ENCODE peak calls at places on chromosomes 11 and 22, in five cellular contexts. U is H1, K is K562, G is HepG2, I is GM12878. Y is an unnamed sample.

GRCh38 chr11:47355283-47356128 is 3.0 kb upstream of the MYBPC3 start:
- DNase-seq in U (peak; percentile 100), K (peak; percentile 83), G (peak; percentile 86), I (no peak), Y (peak; percentile 89)

GRCh38 chr22:26610983-26611382 is 6.8 kb downstream of the CRYBB1 start:
- DNase-seq in U (no peak), K (peak; percentile 35), G (no peak), I (no peak), Y (peak; percentile 9)

GRCh38 chr11:15757299-15757698 is 599.0 kb downstream of the SOX6 start:
- DNase-seq in U (no peak), K (no peak), G (no peak), I (peak; percentile 8), Y (no peak)

GRCh38 chr11:132858203-132858602 is 674.1 kb downstream of the OPCML start:
- DNase-seq in U (peak; percentile 61), K (no peak), G (no peak), I (no peak), Y (no peak)

GRCh38 chr11:109783842-109784241 is 309.4 kb upstream of the ZC3H12C start:
- DNase-seq in U (no peak), K (no peak), G (no peak), I (peak; percentile 15), Y (no peak)

GRCh38 chr11:63622318-63622717 is 8.1 kb upstream of the PLAAT3 start:
- DNase-seq in U (no peak), K (no peak), G (peak; percentile 33), I (no peak), Y (peak; percentile 35)

GRCh38 chr11:32723332-32723731 is 71.1 kb downstream of the CCDC73 start:
- DNase-seq in U (no peak), K (no peak), G (no peak), I (no peak), Y (no peak)

GRCh38 chr11:10002221-10002620 is 291.8 kb downstream of the SBF2 start:
- DNase-seq in U (no peak), K (no peak), G (no peak), I (no peak), Y (no peak)

GRCh38 chr11:68120212-68121066 is 749 bp downstream of the CHKA start:
- DNase-seq in U (no peak), K (peak; percentile 73), G (peak; percentile 47), I (peak; percentile 32), Y (no peak)

GRCh38 chr11:14905104-14906033 is 13.3 kb upstream of the CYP2R1 start:
- DNase-seq in U (peak; percentile 79), K (no peak), G (no peak), I (no peak), Y (peak; percentile 49)

GRCh38 chr11:74347381-74347780 is 35.9 kb upstream of the P4HA3 start:
- DNase-seq in U (no peak), K (no peak), G (peak; percentile 32), I (no peak), Y (no peak)

GRCh38 chr11:44308923-44309482 is 936 bp downstream of the ALX4 start:
- DNase-seq in U (no peak), K (no peak), G (no peak), I (no peak), Y (no peak)

GRCh38 chr11:394034-394857 is at the start of gene PKP3:
- DNase-seq in U (no peak), K (peak; percentile 86), G (peak; percentile 37), I (no peak), Y (peak; percentile 86)

GRCh38 chr11:113668255-113668654 is 37.9 kb downstream of the TMPRSS5 start:
- DNase-seq in U (no peak), K (no peak), G (no peak), I (no peak), Y (no peak)

DNA sequence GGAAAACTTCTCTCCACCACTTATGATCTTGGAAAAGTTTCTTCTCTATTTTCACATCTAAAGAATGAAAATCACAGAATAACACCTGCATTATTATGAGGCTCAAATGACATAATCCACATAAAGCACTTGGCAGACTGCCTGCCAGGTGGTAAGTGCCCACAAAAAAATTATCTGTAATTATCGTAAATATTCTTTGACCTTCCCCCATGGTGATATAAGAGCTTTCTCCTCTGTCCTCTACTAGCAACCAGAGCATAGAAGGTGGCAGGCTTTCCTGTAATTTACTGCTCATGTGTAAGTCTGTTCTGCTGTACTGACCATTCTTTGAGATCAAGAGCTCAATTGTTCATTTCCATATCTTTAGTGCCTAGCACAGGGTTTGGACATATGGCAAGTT is 51.7 kb upstream of the EED start:
- DNase-seq in U (no peak), K (no peak), G (no peak), I (no peak), Y (no peak)
- TF ChIP-seq KDM1A in U (no peak), K (no peak), G (no peak), I (no peak), Y (no peak)

GRCh38 chr11:83599066-83599465 is 312.9 kb upstream of the CCDC90B start:
- DNase-seq in U (no peak), K (no peak), G (peak; percentile 1), I (no peak), Y (no peak)
- TF ChIP-seq KDM1A in U (no peak), K (no peak), G (no peak), I (no peak), Y (no peak)

GRCh38 chr22:32355760-32356159 is 1.9 kb upstream of the RFPL3 start:
- DNase-seq in U (no peak), K (no peak), G (peak; percentile 18), I (no peak), Y (no peak)
- TF ChIP-seq KDM1A in U (no peak), K (no peak), G (no peak), I (no peak), Y (no peak)

DNA sequence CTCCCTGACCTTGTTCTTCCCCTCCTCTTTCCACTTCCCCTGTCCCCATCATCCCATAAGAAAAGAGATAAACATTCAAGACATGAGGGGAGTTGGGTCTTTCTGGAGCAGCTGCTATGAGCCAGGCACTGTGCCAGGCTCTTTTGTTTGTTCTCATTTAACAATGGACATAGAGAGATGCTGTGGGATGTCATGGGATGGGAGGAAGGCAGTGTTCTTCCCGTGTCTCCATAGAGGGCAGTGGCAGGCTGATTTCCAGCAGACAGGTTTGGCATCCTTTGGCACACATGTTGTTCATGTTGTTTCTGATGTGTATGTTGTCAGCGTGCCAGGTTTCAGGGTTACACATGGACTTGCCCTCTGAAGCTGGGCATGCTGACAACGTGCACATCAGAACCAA is 44.0 kb upstream of the NECTIN1 start:
- DNase-seq in U (no peak), K (no peak), G (no peak), I (no peak), Y (no peak)
- TF ChIP-seq KDM1A in U (no peak), K (no peak), G (no peak), I (no peak), Y (no peak)

DNA sequence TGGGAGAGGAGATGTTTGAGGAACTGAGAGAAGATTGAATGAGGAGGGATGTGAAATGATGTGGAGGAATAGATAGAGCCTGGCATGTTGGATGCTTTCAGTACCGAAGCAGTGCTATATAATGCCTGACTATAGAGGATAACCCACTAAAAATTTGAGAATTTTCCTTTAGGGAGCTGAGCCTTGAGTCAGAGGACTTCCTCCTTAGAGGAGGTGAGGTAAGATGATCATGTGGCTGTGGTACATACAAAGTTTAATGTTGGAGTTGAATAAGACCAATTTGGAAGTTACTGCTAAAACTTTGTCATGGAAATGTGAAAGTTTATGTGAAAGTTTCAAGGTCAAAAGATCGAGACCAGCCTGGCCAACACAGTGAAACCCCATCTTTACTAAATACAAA is 66.9 kb downstream of the YAP1 start:
- DNase-seq in U (no peak), K (no peak), G (no peak), I (no peak), Y (no peak)
- TF ChIP-seq KDM1A in U (no peak), K (no peak), G (no peak), I (no peak), Y (no peak)

GRCh38 chr11:20249313-20249873 is 89.1 kb upstream of the DBX1 start:
- DNase-seq in U (no peak), K (no peak), G (no peak), I (no peak), Y (no peak)

GRCh38 chr11:20250644-20251247 is 90.5 kb upstream of the DBX1 start:
- DNase-seq in U (no peak), K (no peak), G (no peak), I (no peak), Y (no peak)

GRCh38 chr11:20256925-20257324 is 96.7 kb upstream of the DBX1 start:
- DNase-seq in U (no peak), K (no peak), G (no peak), I (no peak), Y (no peak)

GRCh38 chr11:20251496-20251895 is 91.2 kb upstream of the DBX1 start:
- DNase-seq in U (no peak), K (no peak), G (no peak), I (no peak), Y (no peak)

GRCh38 chr11:20253796-20254195 is 93.5 kb upstream of the DBX1 start:
- DNase-seq in U (no peak), K (no peak), G (no peak), I (no peak), Y (no peak)
- TF ChIP-seq KDM1A in U (no peak), K (no peak), G (no peak), I (no peak), Y (no peak)

Y was measured in A549.